ENCODE peak calls at places on chromosomes 7 and 10, in four cellular contexts. C, M, I and L are unnamed samples.

GRCh38 chr7:24869572-24869971 is 110.4 kb downstream of the OSBPL3 start:
- DNase-seq in I (no peak), C (no peak), M (no peak), L (no peak)

GRCh38 chr7:27098493-27099223 is 2.9 kb upstream of the HOXA1 start:
- DNase-seq in M (no peak), I (no peak), C (peak), L (no peak)

GRCh38 chr7:28378574-28379149 is 33.7 kb upstream of the CREB5 start:
- DNase-seq in I (no peak), M (no peak), C (no peak), L (no peak)

GRCh38 chr7:138898255-138898654 is 82.9 kb downstream of the KIAA1549 start:
- DNase-seq in C (no peak), M (no peak), I (no peak), L (no peak)

GRCh38 chr7:139482662-139483466 is 609 bp downstream of the KLRG2 start:
- DNase-seq in M (peak), C (no peak), I (peak), L (no peak)

GRCh38 chr7:20438248-20438647 is 107.5 kb downstream of the ITGB8 start:
- DNase-seq in I (no peak), M (no peak), C (no peak), L (no peak)

GRCh38 chr7:155423337-155424285 is 34.3 kb upstream of the EN2 start:
- DNase-seq in I (no peak), M (no peak), C (no peak), L (peak)

GRCh38 chr10:118343115-118343514 is 991 bp upstream of the FAM204A start:
- DNase-seq in C (no peak), M (no peak), I (no peak), L (no peak)

GRCh38 chr10:132397671-132398565 is 918 bp downstream of the PWWP2B start:
- DNase-seq in M (peak), I (peak), C (peak), L (no peak)

GRCh38 chr10:48430402-48430993 is 124.0 kb downstream of the MAPK8 start:
- DNase-seq in M (no peak), C (no peak), I (no peak), L (no peak)

GRCh38 chr10:73512207-73512743 is 16.5 kb upstream of the PPP3CB start:
- DNase-seq in M (no peak), I (no peak), C (no peak), L (no peak)

GRCh38 chr10:33055636-33056035 is 97.6 kb upstream of the ITGB1 start:
- DNase-seq in I (no peak), C (no peak), M (no peak), L (no peak)

GRCh38 chr7:45699726-45700390 is 125.7 kb downstream of the ADCY1 start:
- DNase-seq in C (no peak), M (no peak), I (peak), L (no peak)

GRCh38 chr7:50166997-50167961 is 74.2 kb upstream of the ZPBP start:
- DNase-seq in I (no peak), C (no peak), M (no peak), L (no peak)

GRCh38 chr7:2713370-2713769 is 25.4 kb downstream of the AMZ1 start:
- DNase-seq in C (no peak), M (peak), I (no peak), L (no peak)

GRCh38 chr10:66591865-66592264 is 334.0 kb upstream of the LRRTM3 start:
- DNase-seq in I (no peak), M (no peak), C (no peak), L (no peak)

GRCh38 chr7:135665072-135665471 is 2.8 kb downstream of the STMP1 start:
- DNase-seq in M (no peak), I (no peak), C (no peak), L (no peak)

GRCh38 chr7:150379590-150380379 is 655 bp downstream of the ZNF775 start:
- DNase-seq in M (no peak), C (no peak), I (peak), L (no peak)

GRCh38 chr10:43282881-43283280 is 16.0 kb upstream of the RASGEF1A start:
- DNase-seq in I (no peak), M (no peak), C (no peak), L (no peak)

GRCh38 chr7:140694592-140694991 is 1.9 kb upstream of the NDUFB2 start:
- DNase-seq in I (peak), M (no peak), C (no peak), L (no peak)

GRCh38 chr10:129605266-129605985 is 138.4 kb downstream of the MGMT start:
- DNase-seq in I (no peak), C (no peak), M (no peak), L (no peak)

GRCh38 chr7:147276783-147277370 is 1160.3 kb downstream of the CNTNAP2 start:
- DNase-seq in C (no peak), I (no peak), M (no peak), L (no peak)

GRCh38 chr10:68831961-68832455 is 4.7 kb downstream of the STOX1 start:
- DNase-seq in I (no peak), C (no peak), M (no peak), L (no peak)

GRCh38 chr10:43648392-43649148 is at the start of gene ZNF32:
- DNase-seq in C (peak), M (peak), I (peak), L (no peak)

GRCh38 chr7:130182990-130183389 is 22.2 kb downstream of the TMEM209 start:
- DNase-seq in I (no peak), C (no peak), M (no peak), L (no peak)

GRCh38 chr7:158587425-158588084 is at the start of gene PTPRN2:
- DNase-seq in C (peak), M (peak), I (peak), L (no peak)

GRCh38 chr7:92813390-92814024 is 22.9 kb downstream of the CDK6 start:
- DNase-seq in C (no peak), I (no peak), M (no peak), L (no peak)

GRCh38 chr7:33379891-33380525 is 250.6 kb downstream of the BBS9 start:
- DNase-seq in M (no peak), C (no peak), I (no peak), L (no peak)

GRCh38 chr7:28984631-28985030 is 26.5 kb upstream of the TRIL start:
- DNase-seq in I (no peak), C (peak), M (peak), L (no peak)

GRCh38 chr7:142636751-142637150 is 112.5 kb upstream of the PRSS1 start:
- DNase-seq in C (no peak), M (no peak), I (peak), L (no peak)